ENCODE peak calls at places on chromosomes 13 and 19, in six cellular contexts. P is spleen, O is prostate gland, S is stomach, B is sigmoid colon, D is upper lobe of left lung. G is an unnamed sample.

GRCh38 chr13:52085416-52085815 is 43.5 kb downstream of the NEK5 start:
- DNase-seq in P (no peak), O (no peak), S (no peak), B (no peak), D (no peak), G (no peak)

GRCh38 chr13:71274923-71275593 is 591.9 kb downstream of the DACH1 start:
- DNase-seq in P (no peak), O (no peak), S (no peak), B (no peak), D (no peak), G (no peak)

GRCh38 chr19:2051771-2052704 is 994 bp upstream of the MKNK2 start:
- DNase-seq in P (peak; percentile 85), O (peak; percentile 84), S (peak; percentile 77), B (peak; percentile 92), D (no peak), G (no peak)

GRCh38 chr19:8682931-8683330 is 15.7 kb downstream of the ACTL9 start:
- DNase-seq in P (no peak), O (no peak), S (no peak), B (no peak), D (no peak), G (no peak)

GRCh38 chr13:81058211-81058915 is 717.4 kb upstream of the SPRY2 start:
- DNase-seq in P (no peak), O (no peak), S (no peak), B (no peak), D (no peak), G (no peak)

GRCh38 chr13:99655351-99656091 is 154.2 kb downstream of the TM9SF2 start:
- DNase-seq in P (no peak), O (no peak), S (no peak), B (no peak), D (no peak), G (peak; percentile 39)

GRCh38 chr13:112627161-112627560 is 39.2 kb upstream of the TUBGCP3 start:
- DNase-seq in P (peak; percentile 68), O (no peak), S (no peak), B (no peak), D (no peak), G (no peak)

GRCh38 chr19:38250821-38251563 is 5.2 kb downstream of the PPP1R14A start:
- DNase-seq in P (peak; percentile 84), O (no peak), S (peak; percentile 60), B (peak; percentile 89), D (peak; percentile 86), G (no peak)

GRCh38 chr13:97240789-97241734 is 18.9 kb downstream of the MBNL2 start:
- DNase-seq in P (no peak), O (no peak), S (no peak), B (no peak), D (no peak), G (no peak)

GRCh38 chr13:77513719-77514335 is 21.7 kb upstream of the SCEL start:
- DNase-seq in P (no peak), O (no peak), S (no peak), B (no peak), D (no peak), G (peak; percentile 91)

GRCh38 chr19:695350-695949 is at the start of gene PRSS57:
- DNase-seq in P (no peak), O (no peak), S (no peak), B (no peak), D (no peak), G (no peak)

GRCh38 chr19:38989066-38989605 is 13.6 kb upstream of the FBXO17 start:
- DNase-seq in P (no peak), O (no peak), S (no peak), B (no peak), D (no peak), G (no peak)

GRCh38 chr19:28556371-28556770 is 656.6 kb downstream of the UQCRFS1 start:
- DNase-seq in P (no peak), O (no peak), S (no peak), B (no peak), D (no peak), G (peak; percentile 87)

GRCh38 chr13:98405107-98405571 is 171.8 kb downstream of the STK24 start:
- DNase-seq in P (no peak), O (no peak), S (no peak), B (no peak), D (no peak), G (no peak)

GRCh38 chr19:33436360-33437345 is 63.1 kb downstream of the CEBPG start:
- DNase-seq in P (peak; percentile 67), O (no peak), S (no peak), B (peak; percentile 60), D (no peak), G (no peak)

GRCh38 chr13:85528578-85529215 is 270.5 kb downstream of the SLITRK6 start:
- DNase-seq in P (no peak), O (no peak), S (no peak), B (no peak), D (no peak), G (no peak)

GRCh38 chr13:46543307-46543706 is 9.7 kb upstream of the LRCH1 start:
- DNase-seq in P (no peak), O (no peak), S (no peak), B (no peak), D (no peak), G (no peak)

GRCh38 chr19:49906879-49907564 is 10.3 kb upstream of the IL4I1 start:
- DNase-seq in P (no peak), O (no peak), S (no peak), B (no peak), D (no peak), G (no peak)

GRCh38 chr13:46172531-46172991 is 9.4 kb downstream of the LCP1 start:
- DNase-seq in P (peak; percentile 85), O (no peak), S (no peak), B (no peak), D (no peak), G (no peak)

GRCh38 chr19:54298357-54299125 is 14.4 kb downstream of the LILRA5 start:
- DNase-seq in P (peak; percentile 70), O (no peak), S (no peak), B (peak; percentile 54), D (no peak), G (no peak)

DNA sequence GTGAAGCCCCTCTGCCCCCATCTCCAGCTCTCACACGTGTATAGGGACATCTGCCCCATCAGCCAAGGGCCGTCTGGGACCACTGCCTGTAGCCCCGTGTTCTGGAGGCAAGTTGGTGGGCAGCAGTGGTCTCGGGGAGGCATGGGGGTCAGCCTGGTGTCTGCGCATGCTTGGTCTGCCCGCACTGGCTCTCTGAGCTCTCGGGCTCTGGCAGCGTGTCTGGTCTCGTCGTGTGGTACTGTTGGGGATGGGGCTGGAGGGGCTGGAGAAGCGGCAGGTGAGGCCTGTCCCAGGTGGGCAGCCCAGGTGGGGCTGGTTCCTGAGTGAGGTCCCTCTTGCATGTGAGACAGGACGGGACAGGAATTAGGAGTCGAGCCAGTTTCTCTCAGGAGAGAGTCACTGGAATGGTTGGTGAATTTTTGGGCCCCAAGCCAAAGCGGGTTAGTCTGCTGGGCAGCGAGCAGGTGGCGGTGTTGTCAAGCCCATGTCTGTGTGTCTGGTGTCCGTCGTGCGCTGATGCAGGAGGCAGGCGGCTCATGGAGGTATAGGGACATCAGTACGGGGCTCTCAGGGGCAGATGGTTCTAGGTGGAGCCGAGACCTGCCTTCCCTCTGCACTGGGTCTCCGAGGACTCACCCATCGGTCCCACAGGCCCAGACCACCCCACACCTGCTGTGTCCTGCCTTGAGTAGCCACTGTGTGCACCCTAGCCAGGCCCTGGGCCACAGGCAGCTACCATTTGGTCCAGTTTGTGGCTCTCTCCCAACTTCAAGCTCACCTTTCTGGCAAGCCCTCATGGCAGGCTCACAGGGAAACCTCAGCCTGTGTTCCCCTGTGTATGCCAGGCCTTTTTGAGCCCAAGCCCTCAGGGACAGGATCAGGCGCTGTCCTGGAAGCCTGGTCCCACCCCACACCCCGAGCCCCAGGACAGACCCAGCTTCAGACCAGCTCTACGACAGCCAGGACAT is 18.2 kb downstream of the COMP start:
- DNase-seq in P (no peak), O (peak; percentile 89), S (no peak), B (no peak), D (peak; percentile 62), G (no peak)
- TF ChIP-seq CTCF in P (no peak), O (no peak), S (no peak), B (no peak), D (no peak), G (no peak)

GRCh38 chr19:3053218-3053621 is 9.1 kb downstream of the TLE5 start:
- DNase-seq in P (no peak), O (no peak), S (no peak), B (no peak), D (peak; percentile 69), G (no peak)
- TF ChIP-seq POLR2AphosphoS5 in P (peak; percentile 57), O (no peak), S (no peak), B (no peak), D (no peak), G (no peak)

DNA sequence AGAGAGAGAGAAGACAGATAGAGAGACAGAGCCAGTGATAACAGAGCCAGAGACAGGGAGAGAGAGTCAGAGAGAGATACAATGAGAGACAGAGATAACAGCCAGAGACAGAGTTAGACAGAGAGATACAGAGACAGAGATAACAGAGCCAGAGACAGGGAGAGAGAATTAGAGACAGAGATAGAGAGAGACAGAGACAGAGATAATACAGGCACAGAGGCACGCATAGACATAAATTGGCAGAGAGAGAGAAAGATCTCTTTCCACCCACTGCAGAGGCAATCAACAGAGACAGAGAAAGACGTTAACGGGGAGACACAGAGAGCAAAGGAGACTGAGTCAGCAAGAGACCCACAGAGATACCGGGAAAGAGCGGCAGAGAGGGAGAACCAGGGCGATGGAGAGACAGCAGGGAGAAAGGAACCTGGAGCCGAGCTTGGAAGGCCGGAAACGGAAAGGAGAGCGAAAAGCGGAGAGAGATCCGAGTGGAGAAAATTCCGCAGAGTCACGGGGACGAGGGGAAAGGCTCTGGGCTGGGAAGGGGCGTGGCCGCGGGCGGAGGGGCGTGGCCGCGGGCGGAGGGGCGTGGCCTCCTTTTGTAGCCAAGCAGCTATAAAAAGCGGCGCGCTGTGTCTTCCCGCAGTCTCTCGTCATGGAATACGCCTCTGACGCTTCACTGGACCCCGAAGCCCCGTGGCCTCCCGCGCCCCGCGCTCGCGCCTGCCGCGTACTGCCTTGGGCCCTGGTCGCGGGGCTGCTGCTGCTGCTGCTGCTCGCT is at the start of gene TNFSF9:
- DNase-seq in P (peak; percentile 95), O (peak; percentile 79), S (peak; percentile 89), B (peak; percentile 95), D (peak; percentile 99), G (peak; percentile 98)
- TF ChIP-seq POLR2A in P (peak; percentile 62), O (peak; percentile 89), S (no peak), B (peak; percentile 37), D (peak; percentile 98), G (peak; percentile 68)

GRCh38 chr19:45506991-45507863 is at the start of gene VASP:
- DNase-seq in P (peak; percentile 98), O (peak; percentile 89), S (peak; percentile 93), B (peak; percentile 95), D (peak; percentile 95), G (peak; percentile 94)
- TF ChIP-seq CTCF in P (no peak), O (no peak), S (no peak), B (no peak), D (no peak), G (no peak)

GRCh38 chr19:16463991-16464575 is 7.7 kb downstream of the EPS15L1 start:
- DNase-seq in P (no peak), O (no peak), S (no peak), B (no peak), D (no peak), G (no peak)
- TF ChIP-seq POLR2AphosphoS5 in P (no peak), O (no peak), S (no peak), B (no peak), D (no peak), G (no peak)

GRCh38 chr19:5686647-5687359 is 3.3 kb upstream of the RPL36 start:
- DNase-seq in P (peak; percentile 100), O (peak; percentile 95), S (peak; percentile 99), B (peak; percentile 98), D (peak; percentile 100), G (peak; percentile 100)
- TF ChIP-seq POLR2A in P (peak; percentile 25), O (peak; percentile 20), S (no peak), B (no peak), D (no peak), G (no peak)